ENCODE peak calls at places on chromosomes 4 and X, in six cellular contexts. T is neural progenitor cell, G is GM23248, H is SK-N-SH, Y is PC-3, C is HCT116. X is an unnamed sample.
A peak's percentile ranks its signal among the peaks of the same experiment; 100 is the strongest.

GRCh38 chrX:30965751-30966150 is 76.7 kb upstream of the TAB3 start:
- DNase-seq in H (no peak), T (no peak), C (no peak), G (no peak), Y (no peak), X (no peak)

GRCh38 chrX:17700976-17701375 is 36.3 kb upstream of the SCML1 start:
- DNase-seq in C (no peak), H (no peak), T (no peak), Y (peak; percentile 72), G (no peak), X (no peak)

GRCh38 chr4:42632653-42633382 is 24.1 kb downstream of the ATP8A1 start:
- DNase-seq in Y (no peak), C (no peak), G (no peak), H (no peak), T (no peak), X (no peak)

GRCh38 chr4:155828628-155829027 is 37.4 kb downstream of the ASIC5 start:
- DNase-seq in T (no peak), H (no peak), Y (peak; percentile 75), C (no peak), G (no peak), X (no peak)

GRCh38 chr4:110475881-110476818 is at the start of gene ENPEP:
- DNase-seq in H (peak; percentile 21), C (no peak), Y (no peak), T (no peak), G (peak; percentile 54), X (no peak)

GRCh38 chr4:37528161-37528560 is 158.0 kb downstream of the RELL1 start:
- DNase-seq in H (no peak), C (no peak), G (peak; percentile 6), T (no peak), Y (peak; percentile 76), X (no peak)

GRCh38 chr4:106238819-106239420 is 77.1 kb downstream of the TBCK start:
- DNase-seq in T (peak; percentile 47), H (peak; percentile 21), Y (peak; percentile 45), C (peak; percentile 27), G (peak; percentile 59), X (peak; percentile 41)

GRCh38 chr4:176793060-176793605 is 411 bp upstream of the VEGFC start:
- DNase-seq in Y (no peak), G (no peak), H (no peak), C (no peak), T (peak; percentile 13), X (no peak)

GRCh38 chrX:42247241-42247640 is 323.9 kb upstream of the CASK start:
- DNase-seq in Y (no peak), T (no peak), C (no peak), G (peak; percentile 14), H (no peak), X (no peak)

GRCh38 chr4:94420356-94420755 is 31.4 kb upstream of the PDLIM5 start:
- DNase-seq in T (no peak), C (no peak), H (no peak), G (peak; percentile 19), Y (no peak), X (no peak)

GRCh38 chr4:5267418-5267817 is 216.1 kb downstream of the STK32B start:
- DNase-seq in Y (peak; percentile 10), C (no peak), T (no peak), G (peak; percentile 65), H (no peak), X (no peak)

GRCh38 chr4:138680251-138680650 is 335.3 kb upstream of the NOCT start:
- DNase-seq in G (no peak), Y (peak; percentile 77), C (no peak), H (no peak), T (no peak), X (no peak)

GRCh38 chr4:26839534-26839951 is 21.1 kb upstream of the STIM2 start:
- DNase-seq in G (peak; percentile 35), T (no peak), H (peak; percentile 30), C (no peak), Y (peak; percentile 34), X (no peak)

GRCh38 chr4:76326515-76326914 is 20.0 kb downstream of the STBD1 start:
- DNase-seq in T (no peak), C (no peak), Y (no peak), G (no peak), H (no peak), X (no peak)

GRCh38 chr4:57905965-57906364 is 795.8 kb upstream of the IGFBP7 start:
- DNase-seq in T (no peak), G (no peak), H (no peak), C (no peak), Y (peak; percentile 10), X (no peak)

GRCh38 chrX:103200951-103201529 is 13.9 kb upstream of the BEX4 start:
- DNase-seq in T (no peak), C (no peak), G (no peak), Y (no peak), H (no peak), X (peak; percentile 8)

GRCh38 chr4:8191136-8191747 is 7.8 kb upstream of the SH3TC1 start:
- DNase-seq in H (no peak), T (no peak), G (no peak), C (peak; percentile 69), Y (peak; percentile 62), X (peak; percentile 63)

GRCh38 chrX:123310112-123310511 is 126.0 kb downstream of the GRIA3 start:
- DNase-seq in T (no peak), H (no peak), G (no peak), Y (no peak), C (no peak), X (no peak)

GRCh38 chrX:70089575-70090297 is 27.5 kb downstream of the OTUD6A start:
- DNase-seq in T (no peak), C (no peak), Y (peak; percentile 74), H (no peak), G (peak; percentile 69), X (no peak)

DNA sequence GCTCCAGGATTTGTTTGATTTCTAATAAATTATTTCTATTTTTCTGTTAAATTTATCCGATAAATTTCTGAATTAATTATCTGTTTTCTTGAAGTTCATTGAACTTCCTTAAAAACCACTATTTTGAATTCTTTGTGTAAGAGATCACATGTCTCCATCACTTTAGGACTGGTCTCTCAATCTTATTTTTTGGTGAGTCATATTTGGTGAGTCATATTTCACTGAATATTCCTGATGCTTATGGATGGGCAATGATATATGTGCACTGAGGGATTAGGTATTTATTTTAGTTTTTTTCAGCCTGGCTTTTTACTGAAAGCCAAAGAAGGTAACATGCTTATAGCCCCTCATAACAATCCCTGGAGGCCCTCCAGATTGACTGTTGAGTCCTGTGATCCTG is 48.5 kb upstream of the IL15 start:
- DNase-seq in T (no peak), H (no peak), Y (peak; percentile 67), C (no peak), G (peak; percentile 9), X (no peak)
- TF ChIP-seq EZH2phosphoT487 in T (no peak), H (no peak), Y (no peak), C (no peak), G (no peak), X (no peak)

GRCh38 chr4:183783933-183784622 is 121.0 kb upstream of the STOX2 start:
- DNase-seq in G (peak; percentile 82), Y (peak; percentile 13), C (no peak), H (no peak), T (peak; percentile 56), X (no peak)
- H3K9ac ChIP-seq in G (no peak overlapping the region), Y (no peak overlapping the region), C (no peak overlapping the region), H (no peak overlapping the region), T (no peak overlapping the region), X (no peak overlapping the region)

DNA sequence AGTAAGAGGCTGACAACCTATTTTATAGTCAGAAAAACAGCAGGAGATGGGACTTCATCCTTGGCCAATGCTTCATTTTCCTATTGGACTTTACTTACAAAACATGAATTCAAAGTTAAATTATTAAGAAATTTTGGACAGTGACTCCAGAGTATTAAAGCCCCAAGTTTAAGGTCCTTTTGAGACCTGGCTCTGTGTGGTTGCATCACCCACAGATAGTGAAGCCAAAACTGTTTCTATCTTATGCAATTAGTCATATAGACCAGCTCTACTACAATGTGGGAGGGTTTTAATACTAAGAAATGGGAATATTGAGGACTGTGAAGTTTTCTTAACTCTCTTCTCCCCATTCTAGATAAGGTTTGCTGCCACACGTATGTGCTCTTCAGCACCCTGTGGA is 196.7 kb upstream of the AR start:
- DNase-seq in T (no peak), H (no peak), C (no peak), Y (no peak), G (peak; percentile 0), X (no peak)
- H3K4me3 ChIP-seq in T (no peak overlapping the region), H (no peak overlapping the region), C (no peak overlapping the region), Y (no peak overlapping the region), G (no peak overlapping the region), X (no peak overlapping the region)

GRCh38 chr4:120749445-120750151 is 172.9 kb downstream of the PRDM5 start:
- DNase-seq in C (no peak), G (no peak), Y (no peak), T (no peak), H (no peak), X (peak; percentile 99)
- TF ChIP-seq EZH2phosphoT487 in C (no peak), G (no peak), Y (no peak), T (no peak), H (no peak), X (no peak)

X was measured in MM.1S.